ENCODE peak calls at places on chromosomes 16 and 17, in six cellular contexts. One of them, this sample, is unnamed.

GRCh38 chr16:84526794-84527485 is 22.5 kb upstream of the MEAK7 start:
- DNase-seq in K562: no peak
- DNase-seq in H1: no peak
- DNase-seq in HepG2: no peak
- DNase-seq in GM12878: no peak
- DNase-seq in GM12891: no peak
- DNase-seq in this sample: no peak

GRCh38 chr16:15843635-15844279 is 13.1 kb downstream of the MYH11 start:
- DNase-seq in GM12891: no peak
- DNase-seq in GM12878: no peak
- DNase-seq in HepG2: no peak
- DNase-seq in K562: no peak
- DNase-seq in H1: no peak
- DNase-seq in this sample: no peak

GRCh38 chr16:84340305-84341040 is 27.9 kb upstream of the ATP2C2 start:
- DNase-seq in HepG2: no peak
- DNase-seq in K562: no peak
- DNase-seq in GM12891: no peak
- DNase-seq in GM12878: no peak
- DNase-seq in H1: no peak
- DNase-seq in this sample: no peak

GRCh38 chr16:13936596-13937081 is 16.7 kb downstream of the ERCC4 start:
- DNase-seq in HepG2: peak
- DNase-seq in K562: no peak
- DNase-seq in GM12878: no peak
- DNase-seq in GM12891: no peak
- DNase-seq in H1: no peak
- DNase-seq in this sample: no peak

GRCh38 chr17:72691601-72692000 is 400.9 kb downstream of the SLC39A11 start:
- DNase-seq in GM12878: no peak
- DNase-seq in H1: no peak
- DNase-seq in HepG2: no peak
- DNase-seq in GM12891: no peak
- DNase-seq in K562: no peak
- DNase-seq in this sample: no peak

GRCh38 chr16:58085584-58086251 is 43.5 kb downstream of the CFAP20 start:
- DNase-seq in HepG2: no peak
- DNase-seq in GM12878: no peak
- DNase-seq in K562: no peak
- DNase-seq in H1: no peak
- DNase-seq in GM12891: no peak
- DNase-seq in this sample: no peak

GRCh38 chr17:67449885-67450755 is 73.0 kb downstream of the PITPNC1 start:
- DNase-seq in H1: no peak
- DNase-seq in GM12878: no peak
- DNase-seq in HepG2: no peak
- DNase-seq in K562: no peak
- DNase-seq in GM12891: no peak
- DNase-seq in this sample: no peak

GRCh38 chr16:80056334-80056733 is 455.8 kb upstream of the MAF start:
- DNase-seq in H1: no peak
- DNase-seq in K562: no peak
- DNase-seq in GM12891: no peak
- DNase-seq in GM12878: no peak
- DNase-seq in HepG2: no peak
- DNase-seq in this sample: no peak

GRCh38 chr17:63405741-63406261 is 40.3 kb downstream of the CYB561 start:
- DNase-seq in GM12878: no peak
- DNase-seq in H1: no peak
- DNase-seq in HepG2: peak
- DNase-seq in K562: peak
- DNase-seq in GM12891: no peak
- DNase-seq in this sample: no peak

GRCh38 chr16:9092963-9093477 is 1.6 kb downstream of the HAPSTR1 start:
- DNase-seq in GM12891: no peak
- DNase-seq in H1: peak
- DNase-seq in K562: peak
- DNase-seq in HepG2: no peak
- DNase-seq in GM12878: no peak
- DNase-seq in this sample: no peak

GRCh38 chr16:25625620-25626019 is 66.1 kb upstream of the HS3ST4 start:
- DNase-seq in GM12878: no peak
- DNase-seq in HepG2: peak
- DNase-seq in H1: no peak
- DNase-seq in GM12891: no peak
- DNase-seq in K562: no peak
- DNase-seq in this sample: no peak

GRCh38 chr16:81478876-81479496 is 34.4 kb downstream of the CMIP start:
- DNase-seq in GM12891: no peak
- DNase-seq in GM12878: peak
- DNase-seq in K562: no peak
- DNase-seq in HepG2: no peak
- DNase-seq in H1: no peak
- DNase-seq in this sample: peak

GRCh38 chr17:61467416-61468262 is 15.4 kb downstream of the TBX4 start:
- DNase-seq in GM12891: no peak
- DNase-seq in HepG2: no peak
- DNase-seq in H1: peak
- DNase-seq in K562: peak
- DNase-seq in GM12878: no peak
- DNase-seq in this sample: no peak

GRCh38 chr17:8649157-8650118 is 18.9 kb upstream of the MYH10 start:
- DNase-seq in GM12891: no peak
- DNase-seq in GM12878: no peak
- DNase-seq in K562: no peak
- DNase-seq in H1: no peak
- DNase-seq in HepG2: no peak
- DNase-seq in this sample: no peak

GRCh38 chr17:49968380-49969133 is 433 bp upstream of the DLX4 start:
- DNase-seq in GM12891: peak
- DNase-seq in HepG2: peak
- DNase-seq in GM12878: no peak
- DNase-seq in H1: peak
- DNase-seq in K562: peak
- DNase-seq in this sample: peak

GRCh38 chr17:55584055-55584685 is 72.9 kb upstream of the SMIM36 start:
- DNase-seq in K562: no peak
- DNase-seq in HepG2: no peak
- DNase-seq in GM12891: no peak
- DNase-seq in GM12878: no peak
- DNase-seq in H1: no peak
- DNase-seq in this sample: no peak

GRCh38 chr17:2415081-2415480 is 14.2 kb upstream of the MNT start:
- DNase-seq in K562: no peak
- DNase-seq in GM12878: no peak
- DNase-seq in HepG2: no peak
- DNase-seq in GM12891: no peak
- DNase-seq in H1: no peak
- DNase-seq in this sample: no peak

GRCh38 chr17:81710514-81711308 is 1.4 kb upstream of the SLC25A10 start:
- DNase-seq in H1: peak
- DNase-seq in K562: no peak
- DNase-seq in HepG2: peak
- DNase-seq in GM12891: no peak
- DNase-seq in GM12878: no peak
- DNase-seq in this sample: no peak
- TF ChIP-seq POLR2AphosphoS5 in H1: peak
- TF ChIP-seq POLR2AphosphoS5 in K562: no peak
- TF ChIP-seq POLR2AphosphoS5 in HepG2: peak
- TF ChIP-seq POLR2AphosphoS5 in GM12891: peak
- TF ChIP-seq POLR2AphosphoS5 in GM12878: peak
- TF ChIP-seq POLR2AphosphoS5 in this sample: peak

GRCh38 chr17:78176548-78177025 is 8.2 kb downstream of the SYNGR2 start:
- DNase-seq in HepG2: no peak
- DNase-seq in H1: peak
- DNase-seq in GM12878: no peak
- DNase-seq in GM12891: peak
- DNase-seq in K562: peak
- DNase-seq in this sample: peak
- TF ChIP-seq TAF1 in HepG2: no peak
- TF ChIP-seq TAF1 in H1: no peak
- TF ChIP-seq TAF1 in GM12878: no peak
- TF ChIP-seq TAF1 in GM12891: no peak
- TF ChIP-seq TAF1 in K562: no peak
- TF ChIP-seq TAF1 in this sample: no peak

GRCh38 chr17:58322581-58323419 is 5.8 kb downstream of the TSPOAP1 start:
- DNase-seq in HepG2: no peak
- DNase-seq in GM12878: no peak
- DNase-seq in GM12891: no peak
- DNase-seq in H1: no peak
- DNase-seq in K562: no peak
- DNase-seq in this sample: peak
- TF ChIP-seq POLR2A in HepG2: no peak
- TF ChIP-seq POLR2A in GM12878: peak
- TF ChIP-seq POLR2A in GM12891: peak
- TF ChIP-seq POLR2A in H1: no peak
- TF ChIP-seq POLR2A in K562: no peak
- TF ChIP-seq POLR2A in this sample: peak

GRCh38 chr17:76527430-76528111 is 9.9 kb downstream of the CYGB start:
- DNase-seq in K562: no peak
- DNase-seq in H1: peak
- DNase-seq in GM12891: no peak
- DNase-seq in HepG2: peak
- DNase-seq in GM12878: no peak
- DNase-seq in this sample: no peak
- TF ChIP-seq POLR2AphosphoS5 in K562: no peak
- TF ChIP-seq POLR2AphosphoS5 in H1: no peak
- TF ChIP-seq POLR2AphosphoS5 in GM12891: no peak
- TF ChIP-seq POLR2AphosphoS5 in HepG2: no peak
- TF ChIP-seq POLR2AphosphoS5 in GM12878: no peak
- TF ChIP-seq POLR2AphosphoS5 in this sample: no peak

DNA sequence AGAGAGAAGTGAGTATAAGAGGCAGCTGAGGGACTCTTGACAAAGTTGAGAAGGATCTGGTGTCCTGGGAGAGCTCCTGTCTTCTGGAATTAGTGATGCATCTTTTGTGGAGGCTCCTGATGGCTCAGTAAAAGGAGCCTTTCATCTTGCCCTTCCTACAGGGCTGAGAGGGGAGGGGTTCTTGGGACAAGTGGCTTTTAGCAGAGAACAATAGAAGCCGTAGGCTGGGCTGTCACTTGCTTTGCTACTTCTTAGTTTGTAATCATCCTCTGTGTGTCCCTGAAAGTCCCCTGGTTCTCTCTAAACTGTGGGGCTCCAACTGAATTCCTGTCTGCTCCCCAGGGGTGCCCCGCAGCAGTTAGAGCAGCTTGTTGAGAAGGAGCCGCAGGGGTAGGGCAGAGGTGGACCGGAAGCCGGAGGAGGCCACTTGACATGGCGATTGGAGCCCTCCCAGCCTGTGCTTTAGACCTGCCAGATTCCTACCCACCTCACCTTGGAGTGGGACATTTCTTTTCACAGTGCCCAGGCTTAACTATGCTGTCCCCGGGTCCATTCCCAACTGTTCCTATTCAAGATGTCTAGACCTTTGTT is 85.1 kb downstream of the PRKCA start:
- DNase-seq in HepG2: no peak
- DNase-seq in GM12878: no peak
- DNase-seq in H1: no peak
- DNase-seq in K562: no peak
- DNase-seq in GM12891: no peak
- DNase-seq in this sample: no peak
- TF ChIP-seq TAF1 in HepG2: no peak
- TF ChIP-seq TAF1 in GM12878: no peak
- TF ChIP-seq TAF1 in H1: no peak
- TF ChIP-seq TAF1 in K562: no peak
- TF ChIP-seq TAF1 in GM12891: no peak
- TF ChIP-seq TAF1 in this sample: no peak

GRCh38 chr16:68242926-68243858 is 2.0 kb upstream of the PLA2G15 start:
- DNase-seq in HepG2: no peak
- DNase-seq in GM12878: no peak
- DNase-seq in H1: no peak
- DNase-seq in GM12891: no peak
- DNase-seq in K562: no peak
- DNase-seq in this sample: no peak

GRCh38 chr16:68246671-68247070 is 1.5 kb downstream of the PLA2G15 start:
- DNase-seq in H1: no peak
- DNase-seq in GM12891: no peak
- DNase-seq in HepG2: no peak
- DNase-seq in K562: peak
- DNase-seq in GM12878: no peak
- DNase-seq in this sample: no peak

GRCh38 chr16:68244481-68244902 is 681 bp upstream of the PLA2G15 start:
- DNase-seq in GM12891: no peak
- DNase-seq in GM12878: no peak
- DNase-seq in HepG2: no peak
- DNase-seq in H1: no peak
- DNase-seq in K562: no peak
- DNase-seq in this sample: no peak

GRCh38 chr16:68246121-68246520 is 948 bp downstream of the PLA2G15 start:
- DNase-seq in H1: no peak
- DNase-seq in GM12891: no peak
- DNase-seq in GM12878: no peak
- DNase-seq in HepG2: no peak
- DNase-seq in K562: no peak
- DNase-seq in this sample: no peak

DNA sequence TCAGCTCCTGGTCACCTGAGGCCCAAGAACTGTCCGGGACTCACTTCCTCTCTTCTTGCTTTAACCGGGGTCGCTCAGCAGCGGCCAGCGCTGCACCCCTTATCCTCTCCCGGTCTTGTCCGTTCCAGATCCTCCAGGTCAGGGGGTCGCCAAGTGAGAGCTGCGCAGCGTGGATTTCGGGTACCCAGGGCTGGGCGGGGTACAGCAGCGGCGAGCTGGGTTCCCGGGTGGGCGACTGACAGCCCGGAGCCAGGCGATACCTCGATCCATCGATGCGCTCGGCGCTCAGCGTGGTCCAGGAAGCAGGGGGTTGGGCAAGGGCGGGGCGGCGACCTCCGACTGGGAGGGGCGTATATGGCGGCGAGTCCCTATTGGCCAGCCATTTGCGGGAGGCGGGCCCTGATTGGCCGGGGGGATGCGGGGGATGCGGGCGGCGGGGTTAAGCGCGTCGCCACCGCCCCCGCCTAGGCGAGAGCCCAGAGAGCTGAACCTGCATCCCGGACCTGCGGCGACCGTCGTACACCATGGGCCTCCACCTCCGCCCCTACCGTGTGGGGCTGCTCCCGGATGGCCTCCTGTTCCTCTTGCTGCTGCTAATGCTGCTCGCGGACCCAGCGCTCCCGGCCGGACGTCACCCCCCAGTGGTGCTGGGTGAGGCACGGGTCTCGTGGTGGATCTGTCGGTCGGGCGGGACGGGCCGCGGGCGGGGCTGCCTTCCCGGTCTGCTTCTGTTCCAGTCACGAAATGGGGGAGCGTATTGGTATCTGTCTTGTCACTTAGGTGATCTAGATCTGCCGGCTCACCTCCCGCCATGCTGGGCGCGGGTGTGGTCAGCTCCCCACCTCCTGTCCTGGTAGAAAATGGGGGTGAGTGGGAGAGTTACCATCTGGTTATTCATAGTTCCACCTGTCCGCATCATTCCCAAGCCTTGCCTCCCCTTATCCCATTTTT is at the start of gene PLA2G15:
- DNase-seq in GM12878: no peak
- DNase-seq in H1: peak
- DNase-seq in K562: peak
- DNase-seq in HepG2: peak
- DNase-seq in GM12891: peak
- DNase-seq in this sample: peak
- TF ChIP-seq POLR2A in GM12878: peak
- TF ChIP-seq POLR2A in H1: no peak
- TF ChIP-seq POLR2A in K562: peak
- TF ChIP-seq POLR2A in HepG2: no peak
- TF ChIP-seq POLR2A in GM12891: peak
- TF ChIP-seq POLR2A in this sample: peak

GRCh38 chr17:21280081-21280518 is 4.4 kb upstream of the MAP2K3 start:
- DNase-seq in GM12891: peak
- DNase-seq in HepG2: peak
- DNase-seq in H1: peak
- DNase-seq in GM12878: peak
- DNase-seq in K562: peak
- DNase-seq in this sample: peak
- TF ChIP-seq POLR2AphosphoS5 in GM12891: no peak
- TF ChIP-seq POLR2AphosphoS5 in HepG2: no peak
- TF ChIP-seq POLR2AphosphoS5 in H1: no peak
- TF ChIP-seq POLR2AphosphoS5 in GM12878: no peak
- TF ChIP-seq POLR2AphosphoS5 in K562: no peak
- TF ChIP-seq POLR2AphosphoS5 in this sample: no peak

This sample was measured in GM12892.